ENCODE peak calls at places on chromosomes 6 and 20, in seven cellular contexts. B is aorta; K is prostate gland; Q is small intestine; N is tibial nerve; M is lung; D is CD4-positive, alpha-beta memory T cell. W is an unnamed sample. For H3K4me1, the result is how much of the 10 kb centered on the place peaks cover.

GRCh38 chr6:39303425-39304153 is 10.6 kb downstream of the KCNK17 start:
- DNase-seq in B (no peak), M (no peak), K (no peak), D (no peak), Q (no peak), N (no peak), W (no peak)

GRCh38 chr6:13924949-13925881 is at the start of gene RNF182:
- DNase-seq in M (no peak), N (no peak), D (peak), B (no peak), Q (peak), K (no peak), W (no peak)

GRCh38 chr6:36807143-36807542 is 32.1 kb downstream of the CPNE5 start:
- DNase-seq in M (no peak), B (no peak), Q (no peak), D (no peak), N (no peak), K (no peak), W (no peak)

GRCh38 chr6:41051873-41052272 is 1.1 kb upstream of the APOBEC2 start:
- DNase-seq in M (no peak), B (no peak), Q (no peak), D (no peak), N (no peak), K (no peak), W (no peak)

GRCh38 chr20:50291428-50292323 is 101.0 kb downstream of the CEBPB start:
- DNase-seq in D (no peak), Q (no peak), N (no peak), B (no peak), M (no peak), K (no peak), W (no peak)

GRCh38 chr20:7806831-7807230 is 133.4 kb downstream of the HAO1 start:
- DNase-seq in K (no peak), Q (no peak), B (no peak), N (no peak), D (no peak), M (no peak), W (no peak)

GRCh38 chr6:16687045-16687444 is 74.2 kb downstream of the ATXN1 start:
- DNase-seq in Q (no peak), D (no peak), M (no peak), K (no peak), N (no peak), B (no peak), W (no peak)

GRCh38 chr6:132115714-132116366 is 164.7 kb upstream of the CCN2 start:
- DNase-seq in D (no peak), B (no peak), M (no peak), K (no peak), N (no peak), Q (no peak), W (no peak)

GRCh38 chr20:45788351-45788750 is 3.3 kb downstream of the WFDC3 start:
- DNase-seq in K (no peak), M (no peak), Q (no peak), D (no peak), B (no peak), N (no peak), W (no peak)

GRCh38 chr20:5658897-5659296 is 91.3 kb upstream of the SHLD1 start:
- DNase-seq in Q (no peak), K (peak), D (peak), B (peak), N (peak), M (peak), W (peak)

GRCh38 chr20:13777171-13777601 is 7.5 kb downstream of the ESF1 start:
- DNase-seq in Q (no peak), B (no peak), D (no peak), N (no peak), K (no peak), M (no peak), W (no peak)

DNA sequence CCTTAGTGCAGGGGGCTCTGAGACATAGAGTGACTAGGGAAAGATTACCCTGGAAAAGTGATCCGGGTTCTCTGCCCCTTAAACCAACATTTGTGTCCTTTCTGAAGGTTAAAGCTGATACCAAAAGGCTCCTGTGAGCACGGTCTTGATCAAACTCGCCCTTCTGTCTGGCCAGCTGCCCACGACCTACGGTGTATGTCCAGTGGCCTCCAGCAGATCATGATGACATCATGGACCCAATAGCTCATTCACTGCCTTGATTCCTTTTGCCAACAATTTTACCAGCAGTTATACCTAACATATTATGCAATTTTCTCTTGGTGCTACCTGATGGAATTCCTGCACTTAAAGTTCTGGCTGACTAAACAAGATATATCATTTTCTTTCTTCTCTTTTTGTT is 6.8 kb downstream of the ULBP2 start:
- DNase-seq in D (no peak), B (no peak), M (no peak), Q (no peak), N (no peak), K (no peak), W (no peak)
- H3K4me3 ChIP-seq in D (no peak), B (no peak), M (no peak), Q (no peak), N (no peak), K (no peak), W (no peak)

GRCh38 chr20:19940945-19941590 is 76.1 kb upstream of the NAA20 start:
- DNase-seq in N (no peak), B (no peak), K (no peak), D (no peak), M (no peak), Q (no peak), W (no peak)
- H3K4me1 ChIP-seq in N (under half), B (under half), K (under half), D (under half), M (under half), Q (under half), W (under half)

GRCh38 chr6:163310096-163310972 is 104.2 kb upstream of the QKI start:
- DNase-seq in D (no peak), M (no peak), N (no peak), B (no peak), K (no peak), Q (no peak), W (no peak)

GRCh38 chr6:163313981-163314380 is 100.5 kb upstream of the QKI start:
- DNase-seq in D (no peak), N (no peak), Q (no peak), B (no peak), M (no peak), K (no peak), W (no peak)

GRCh38 chr6:163310973-163311383 is 103.5 kb upstream of the QKI start:
- DNase-seq in B (no peak), M (no peak), D (no peak), Q (no peak), K (no peak), N (no peak), W (no peak)

GRCh38 chr6:163309491-163310026 is 105.0 kb upstream of the QKI start:
- DNase-seq in N (no peak), M (no peak), K (no peak), Q (no peak), D (no peak), B (no peak), W (no peak)

DNA sequence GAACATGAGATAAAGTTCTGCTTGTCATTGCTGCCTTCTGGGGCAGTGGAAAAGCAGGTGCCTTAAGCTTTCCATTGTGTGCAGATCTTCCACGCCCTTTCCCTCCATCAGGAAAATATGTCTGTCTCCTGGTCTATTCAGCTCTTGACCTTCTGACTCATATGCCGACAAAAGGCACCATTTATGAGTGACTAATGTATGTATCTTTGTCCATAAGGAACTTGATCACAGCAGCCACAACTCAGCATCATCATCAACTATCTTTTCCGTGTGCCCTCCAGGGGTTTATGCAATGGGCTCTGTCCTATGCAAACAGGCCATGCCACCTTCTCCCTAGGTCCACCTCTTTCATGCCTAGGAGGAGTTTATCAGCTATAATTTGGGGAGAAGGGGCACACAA is 102.7 kb upstream of the QKI start:
- DNase-seq in M (no peak), Q (no peak), N (no peak), D (no peak), K (no peak), B (no peak), W (no peak)
- H3K27ac ChIP-seq in M (no peak), Q (no peak), N (peak), D (no peak), K (no peak), B (no peak), W (no peak)

GRCh38 chr6:73129653-73130443 is 95.4 kb downstream of the KHDC1L start:
- DNase-seq in K (peak), Q (peak), N (peak), D (peak), B (peak), M (peak), W (peak)
- H3K4me3 ChIP-seq in K (no peak), Q (no peak), N (no peak), D (no peak), B (no peak), M (no peak), W (no peak)

GRCh38 chr20:39225978-39226377 is 263.8 kb downstream of the DHX35 start:
- DNase-seq in M (no peak), Q (no peak), N (no peak), D (no peak), K (no peak), B (no peak), W (no peak)
- H3K4me1 ChIP-seq in M (under half), Q (under half), N (under half), D (under half), K (under half), B (under half), W (under half)

GRCh38 chr6:159939591-159940016 is 29.3 kb upstream of the IGF2R start:
- DNase-seq in N (no peak), D (no peak), M (no peak), Q (peak), B (no peak), K (no peak), W (no peak)

GRCh38 chr6:159945801-159946392 is 23.0 kb upstream of the IGF2R start:
- DNase-seq in B (no peak), Q (no peak), K (no peak), M (no peak), D (no peak), N (no peak), W (no peak)

GRCh38 chr6:159943965-159944598 is 24.8 kb upstream of the IGF2R start:
- DNase-seq in Q (no peak), K (no peak), B (no peak), D (no peak), M (no peak), N (no peak), W (no peak)

GRCh38 chr6:159941286-159942113 is 27.4 kb upstream of the IGF2R start:
- DNase-seq in K (no peak), N (no peak), B (no peak), M (no peak), D (peak), Q (peak), W (no peak)

DNA sequence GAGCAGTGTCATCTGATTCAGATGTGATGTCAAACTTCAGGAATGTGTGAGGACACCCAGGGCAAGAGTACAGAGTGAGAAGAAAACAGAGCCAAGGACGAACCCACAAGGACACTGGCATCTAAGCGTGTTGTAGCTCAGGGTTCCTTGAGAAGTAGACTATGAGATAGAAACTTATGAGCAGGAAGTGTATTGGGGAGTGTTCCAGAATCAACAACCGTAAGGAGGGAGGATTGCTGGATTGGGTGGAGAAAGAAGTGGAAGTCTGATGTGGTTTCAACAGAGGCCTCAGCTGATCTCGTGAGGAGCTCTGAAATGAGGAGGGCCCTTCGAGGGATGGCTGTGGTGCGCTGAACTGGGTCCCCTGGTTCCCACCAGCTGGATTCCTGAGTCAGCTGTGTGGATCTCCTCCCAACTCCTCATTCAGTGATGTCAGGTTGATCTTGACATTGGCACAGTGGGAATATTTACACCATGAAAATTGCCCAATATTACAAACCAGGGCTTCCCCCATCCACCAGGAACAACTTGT is 25.7 kb upstream of the IGF2R start:
- DNase-seq in K (no peak), M (no peak), N (peak), Q (no peak), B (no peak), D (no peak), W (no peak)
- H3K27ac ChIP-seq in K (no peak), M (peak), N (peak), Q (no peak), B (no peak), D (no peak), W (no peak)

GRCh38 chr6:20565291-20565690 is 31.0 kb downstream of the CDKAL1 start:
- DNase-seq in Q (no peak), B (no peak), N (no peak), D (no peak), K (no peak), M (no peak), W (no peak)
- H3K4me3 ChIP-seq in Q (no peak), B (no peak), N (no peak), D (no peak), K (no peak), M (no peak), W (no peak)

GRCh38 chr6:45807610-45808009 is 208.1 kb downstream of the CLIC5 start:
- DNase-seq in Q (no peak), M (no peak), K (no peak), N (no peak), B (no peak), D (no peak), W (no peak)

GRCh38 chr6:45808041-45808440 is 207.6 kb downstream of the CLIC5 start:
- DNase-seq in K (no peak), N (no peak), Q (no peak), M (no peak), D (no peak), B (no peak), W (no peak)

GRCh38 chr6:45803071-45803470 is 212.6 kb downstream of the CLIC5 start:
- DNase-seq in N (no peak), B (no peak), D (no peak), M (no peak), Q (no peak), K (no peak), W (no peak)

GRCh38 chr6:45808917-45809316 is 206.7 kb downstream of the CLIC5 start:
- DNase-seq in N (no peak), Q (no peak), D (no peak), M (no peak), K (no peak), B (no peak), W (no peak)

GRCh38 chr6:45806172-45806571 is 209.5 kb downstream of the CLIC5 start:
- DNase-seq in M (no peak), Q (no peak), N (no peak), B (no peak), K (no peak), D (no peak), W (no peak)
- H3K4me1 ChIP-seq in M (under half), Q (under half), N (under half), B (under half), K (under half), D (under half), W (under half)

W was measured in thyroid gland.